ENCODE peak calls at places on chromosomes 2 and 18, in nine cellular contexts. Z, C, Q, H, Y, D, S, N and F are unnamed samples.

GRCh38 chr2:238420442-238420841 is 6.3 kb upstream of the ASB1 start:
- DNase-seq in Q (no peak), H (no peak), Z (no peak), C (no peak), D (no peak), N (no peak), Y (no peak), S (no peak), F (no peak)

GRCh38 chr2:134500211-134500935 is 218.4 kb downstream of the TMEM163 start:
- DNase-seq in N (no peak), C (no peak), Q (no peak), H (no peak), S (no peak), Z (no peak), D (no peak), Y (no peak), F (no peak)

GRCh38 chr2:241274127-241274526 is 41.3 kb downstream of the HDLBP start:
- DNase-seq in S (no peak), C (no peak), Y (no peak), Q (no peak), Z (no peak), H (no peak), D (no peak), N (no peak), F (no peak)

GRCh38 chr2:148161909-148162308 is 141.0 kb downstream of the MBD5 start:
- DNase-seq in Q (no peak), C (no peak), S (no peak), H (no peak), N (no peak), D (no peak), Y (no peak), Z (no peak), F (no peak)

GRCh38 chr2:101003278-101003775 is 1.2 kb downstream of the RPL31 start:
- DNase-seq in C (no peak), Y (no peak), D (no peak), S (no peak), Q (no peak), H (no peak), N (no peak), Z (no peak), F (no peak)

GRCh38 chr2:220887271-220887870 is 684.7 kb downstream of the EPHA4 start:
- DNase-seq in N (no peak), Z (no peak), C (no peak), D (no peak), S (no peak), H (no peak), Q (no peak), Y (no peak), F (no peak)

GRCh38 chr2:184945306-184945705 is 347.0 kb downstream of the ZNF804A start:
- DNase-seq in S (no peak), Y (no peak), N (no peak), D (no peak), H (peak), Q (no peak), C (no peak), Z (no peak), F (no peak)

GRCh38 chr18:76518543-76519155 is 23.6 kb upstream of the ZNF516 start:
- DNase-seq in S (no peak), Q (no peak), Y (no peak), Z (no peak), C (peak), N (no peak), H (peak), D (no peak), F (peak)

GRCh38 chr2:75221872-75222271 is 22.6 kb upstream of the TACR1 start:
- DNase-seq in Y (no peak), S (no peak), Q (no peak), C (no peak), N (no peak), Z (no peak), H (no peak), D (peak), F (peak)

GRCh38 chr2:46381263-46381849 is 84.1 kb downstream of the EPAS1 start:
- DNase-seq in S (no peak), Z (no peak), C (no peak), H (no peak), Q (no peak), N (no peak), Y (no peak), D (no peak), F (no peak)

GRCh38 chr18:53883771-53884170 is 340.7 kb downstream of the MBD2 start:
- DNase-seq in S (no peak), Z (no peak), H (no peak), D (no peak), N (no peak), Q (no peak), C (no peak), Y (no peak), F (no peak)

GRCh38 chr2:5690231-5690630 is 2.0 kb upstream of the SOX11 start:
- DNase-seq in Z (no peak), C (no peak), N (no peak), S (no peak), Q (no peak), H (peak), D (no peak), Y (no peak), F (no peak)